ENCODE peak calls at places on chromosome 3, in eight cellular contexts. One of them, this sample, is unnamed.

GRCh38 chr3:123158330-123158729 is 43.4 kb upstream of the SEC22A start:
- DNase-seq in hepatocyte: no peak
- DNase-seq in MM.1S: no peak
- DNase-seq in neural progenitor cell: no peak
- DNase-seq in HCT116: no peak
- DNase-seq in GM23338: no peak
- DNase-seq in OCI-LY7: no peak
- DNase-seq in SK-N-SH: peak; percentile 19
- DNase-seq in this sample: peak; percentile 67

GRCh38 chr3:149512073-149512782 is 37.7 kb downstream of the TM4SF4 start:
- DNase-seq in hepatocyte: peak; percentile 82
- DNase-seq in MM.1S: peak; percentile 65
- DNase-seq in neural progenitor cell: peak; percentile 85
- DNase-seq in HCT116: peak; percentile 50
- DNase-seq in GM23338: peak; percentile 88
- DNase-seq in OCI-LY7: peak; percentile 29
- DNase-seq in SK-N-SH: peak; percentile 78
- DNase-seq in this sample: peak; percentile 84

GRCh38 chr3:194998948-194999347 is 272.0 kb downstream of the XXYLT1 start:
- DNase-seq in hepatocyte: no peak
- DNase-seq in MM.1S: no peak
- DNase-seq in neural progenitor cell: no peak
- DNase-seq in HCT116: no peak
- DNase-seq in GM23338: no peak
- DNase-seq in OCI-LY7: no peak
- DNase-seq in SK-N-SH: no peak
- DNase-seq in this sample: no peak

GRCh38 chr3:145017959-145018358 is 1046.3 kb downstream of the DIPK2A start:
- DNase-seq in hepatocyte: no peak
- DNase-seq in MM.1S: no peak
- DNase-seq in neural progenitor cell: no peak
- DNase-seq in HCT116: no peak
- DNase-seq in GM23338: no peak
- DNase-seq in OCI-LY7: no peak
- DNase-seq in SK-N-SH: no peak
- DNase-seq in this sample: peak; percentile 58

GRCh38 chr3:150945226-150945625 is 27.3 kb downstream of the CLRN1 start:
- DNase-seq in hepatocyte: no peak
- DNase-seq in MM.1S: no peak
- DNase-seq in neural progenitor cell: no peak
- DNase-seq in HCT116: no peak
- DNase-seq in GM23338: no peak
- DNase-seq in OCI-LY7: no peak
- DNase-seq in SK-N-SH: no peak
- DNase-seq in this sample: peak; percentile 25

GRCh38 chr3:42655331-42655888 is 1.9 kb downstream of the ZBTB47 start:
- DNase-seq in hepatocyte: no peak
- DNase-seq in MM.1S: no peak
- DNase-seq in neural progenitor cell: peak; percentile 38
- DNase-seq in HCT116: no peak
- DNase-seq in GM23338: peak; percentile 34
- DNase-seq in OCI-LY7: no peak
- DNase-seq in SK-N-SH: peak; percentile 83
- DNase-seq in this sample: no peak

GRCh38 chr3:17179381-17180205 is 294.8 kb downstream of the PLCL2 start:
- DNase-seq in hepatocyte: no peak
- DNase-seq in MM.1S: no peak
- DNase-seq in neural progenitor cell: no peak
- DNase-seq in HCT116: no peak
- DNase-seq in GM23338: no peak
- DNase-seq in OCI-LY7: peak; percentile 62
- DNase-seq in SK-N-SH: no peak
- DNase-seq in this sample: no peak

GRCh38 chr3:168289480-168289879 is 193.8 kb upstream of the GOLIM4 start:
- DNase-seq in hepatocyte: no peak
- DNase-seq in MM.1S: no peak
- DNase-seq in neural progenitor cell: no peak
- DNase-seq in HCT116: no peak
- DNase-seq in GM23338: no peak
- DNase-seq in OCI-LY7: no peak
- DNase-seq in SK-N-SH: peak; percentile 39
- DNase-seq in this sample: no peak

GRCh38 chr3:61202086-61202485 is 49.2 kb downstream of the FHIT start:
- DNase-seq in hepatocyte: no peak
- DNase-seq in MM.1S: no peak
- DNase-seq in neural progenitor cell: no peak
- DNase-seq in HCT116: no peak
- DNase-seq in GM23338: no peak
- DNase-seq in OCI-LY7: no peak
- DNase-seq in SK-N-SH: no peak
- DNase-seq in this sample: no peak

GRCh38 chr3:101836907-101837598 is 12.3 kb upstream of the NFKBIZ start:
- DNase-seq in hepatocyte: no peak
- DNase-seq in MM.1S: no peak
- DNase-seq in neural progenitor cell: no peak
- DNase-seq in HCT116: no peak
- DNase-seq in GM23338: no peak
- DNase-seq in OCI-LY7: no peak
- DNase-seq in SK-N-SH: no peak
- DNase-seq in this sample: peak; percentile 67

GRCh38 chr3:99384596-99384995 is 253.8 kb upstream of the COL8A1 start:
- DNase-seq in hepatocyte: no peak
- DNase-seq in MM.1S: no peak
- DNase-seq in neural progenitor cell: no peak
- DNase-seq in HCT116: no peak
- DNase-seq in GM23338: no peak
- DNase-seq in OCI-LY7: no peak
- DNase-seq in SK-N-SH: no peak
- DNase-seq in this sample: peak; percentile 36

GRCh38 chr3:18466136-18466535 is 41.0 kb upstream of the SATB1 start:
- DNase-seq in hepatocyte: no peak
- DNase-seq in MM.1S: no peak
- DNase-seq in neural progenitor cell: no peak
- DNase-seq in HCT116: no peak
- DNase-seq in GM23338: no peak
- DNase-seq in OCI-LY7: no peak
- DNase-seq in SK-N-SH: no peak
- DNase-seq in this sample: no peak

GRCh38 chr3:123627673-123628670 is 43.1 kb upstream of the HACD2 start:
- DNase-seq in hepatocyte: no peak
- DNase-seq in MM.1S: no peak
- DNase-seq in neural progenitor cell: no peak
- DNase-seq in HCT116: no peak
- DNase-seq in GM23338: no peak
- DNase-seq in OCI-LY7: no peak
- DNase-seq in SK-N-SH: no peak
- DNase-seq in this sample: no peak

GRCh38 chr3:13244695-13245449 is 171.6 kb upstream of the IQSEC1 start:
- DNase-seq in hepatocyte: no peak
- DNase-seq in MM.1S: no peak
- DNase-seq in neural progenitor cell: no peak
- DNase-seq in HCT116: no peak
- DNase-seq in GM23338: no peak
- DNase-seq in OCI-LY7: no peak
- DNase-seq in SK-N-SH: no peak
- DNase-seq in this sample: peak; percentile 77

GRCh38 chr3:45464336-45464809 is 76.0 kb downstream of the LARS2 start:
- DNase-seq in hepatocyte: no peak
- DNase-seq in MM.1S: no peak
- DNase-seq in neural progenitor cell: peak; percentile 87
- DNase-seq in HCT116: no peak
- DNase-seq in GM23338: peak; percentile 87
- DNase-seq in OCI-LY7: peak; percentile 62
- DNase-seq in SK-N-SH: no peak
- DNase-seq in this sample: no peak

GRCh38 chr3:152185941-152186630 is 82.6 kb upstream of the MBNL1 start:
- DNase-seq in hepatocyte: no peak
- DNase-seq in MM.1S: no peak
- DNase-seq in neural progenitor cell: no peak
- DNase-seq in HCT116: no peak
- DNase-seq in GM23338: no peak
- DNase-seq in OCI-LY7: no peak
- DNase-seq in SK-N-SH: no peak
- DNase-seq in this sample: no peak

GRCh38 chr3:46393554-46394434 is 13.1 kb downstream of the CCR5AS start:
- DNase-seq in hepatocyte: no peak
- DNase-seq in MM.1S: peak; percentile 70
- DNase-seq in neural progenitor cell: no peak
- DNase-seq in HCT116: no peak
- DNase-seq in GM23338: peak; percentile 32
- DNase-seq in OCI-LY7: no peak
- DNase-seq in SK-N-SH: no peak
- DNase-seq in this sample: no peak

GRCh38 chr3:120506076-120506827 is 55.5 kb upstream of the FSTL1 start:
- DNase-seq in hepatocyte: no peak
- DNase-seq in MM.1S: no peak
- DNase-seq in neural progenitor cell: no peak
- DNase-seq in HCT116: no peak
- DNase-seq in GM23338: no peak
- DNase-seq in OCI-LY7: no peak
- DNase-seq in SK-N-SH: no peak
- DNase-seq in this sample: peak; percentile 17

GRCh38 chr3:81549831-81550230 is 211.6 kb downstream of the GBE1 start:
- DNase-seq in hepatocyte: no peak
- DNase-seq in MM.1S: no peak
- DNase-seq in neural progenitor cell: no peak
- DNase-seq in HCT116: no peak
- DNase-seq in GM23338: no peak
- DNase-seq in OCI-LY7: no peak
- DNase-seq in SK-N-SH: no peak
- DNase-seq in this sample: no peak

GRCh38 chr3:100717637-100718487 is 8.6 kb downstream of the TFG start:
- DNase-seq in hepatocyte: no peak
- DNase-seq in MM.1S: no peak
- DNase-seq in neural progenitor cell: no peak
- DNase-seq in HCT116: no peak
- DNase-seq in GM23338: no peak
- DNase-seq in OCI-LY7: no peak
- DNase-seq in SK-N-SH: no peak
- DNase-seq in this sample: no peak

GRCh38 chr3:100720423-100720822 is 11.1 kb downstream of the TFG start:
- DNase-seq in hepatocyte: no peak
- DNase-seq in MM.1S: no peak
- DNase-seq in neural progenitor cell: peak; percentile 71
- DNase-seq in HCT116: no peak
- DNase-seq in GM23338: peak; percentile 37
- DNase-seq in OCI-LY7: no peak
- DNase-seq in SK-N-SH: no peak
- DNase-seq in this sample: no peak

GRCh38 chr3:100717063-100717462 is 7.8 kb downstream of the TFG start:
- DNase-seq in hepatocyte: no peak
- DNase-seq in MM.1S: no peak
- DNase-seq in neural progenitor cell: no peak
- DNase-seq in HCT116: no peak
- DNase-seq in GM23338: no peak
- DNase-seq in OCI-LY7: no peak
- DNase-seq in SK-N-SH: no peak
- DNase-seq in this sample: no peak

GRCh38 chr3:100710355-100711198 is 1.3 kb downstream of the TFG start:
- DNase-seq in hepatocyte: peak; percentile 81
- DNase-seq in MM.1S: peak; percentile 75
- DNase-seq in neural progenitor cell: peak; percentile 47
- DNase-seq in HCT116: peak; percentile 31
- DNase-seq in GM23338: peak; percentile 73
- DNase-seq in OCI-LY7: peak; percentile 48
- DNase-seq in SK-N-SH: peak; percentile 48
- DNase-seq in this sample: peak; percentile 80

DNA sequence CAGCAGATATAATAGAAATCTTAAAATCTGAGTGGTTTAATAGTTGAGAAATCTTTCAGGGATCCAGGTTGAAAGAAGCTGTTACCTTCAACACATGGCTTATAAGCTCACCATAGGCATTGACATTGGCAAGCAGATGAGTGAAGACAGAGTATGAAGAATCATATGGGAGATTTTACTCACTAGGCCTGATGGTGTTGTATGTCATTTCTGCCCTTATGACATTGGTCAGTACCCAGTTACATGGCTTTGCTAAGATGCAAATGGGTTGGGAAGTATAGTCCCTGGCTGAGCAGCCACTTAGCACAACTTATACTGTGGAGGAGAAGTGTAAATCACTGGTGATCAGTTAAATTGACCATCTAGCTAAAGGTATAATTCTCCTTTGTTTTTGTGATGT is 5.9 kb downstream of the TFG start:
- DNase-seq in hepatocyte: no peak
- DNase-seq in MM.1S: no peak
- DNase-seq in neural progenitor cell: no peak
- DNase-seq in HCT116: no peak
- DNase-seq in GM23338: no peak
- DNase-seq in OCI-LY7: no peak
- DNase-seq in SK-N-SH: no peak
- DNase-seq in this sample: no peak
- H3K4me2 ChIP-seq in hepatocyte: no peak overlapping the region
- H3K4me2 ChIP-seq in MM.1S: no peak overlapping the region
- H3K4me2 ChIP-seq in neural progenitor cell: no peak overlapping the region
- H3K4me2 ChIP-seq in HCT116: no peak overlapping the region
- H3K4me2 ChIP-seq in GM23338: no peak overlapping the region
- H3K4me2 ChIP-seq in OCI-LY7: no peak overlapping the region
- H3K4me2 ChIP-seq in SK-N-SH: no peak overlapping the region
- H3K4me2 ChIP-seq in this sample: no peak overlapping the region

GRCh38 chr3:51957520-51958205 is 2.5 kb downstream of the GPR62 start:
- DNase-seq in hepatocyte: no peak
- DNase-seq in MM.1S: no peak
- DNase-seq in neural progenitor cell: no peak
- DNase-seq in HCT116: no peak
- DNase-seq in GM23338: no peak
- DNase-seq in OCI-LY7: no peak
- DNase-seq in SK-N-SH: no peak
- DNase-seq in this sample: no peak
- TF ChIP-seq CTCF in hepatocyte: no peak
- TF ChIP-seq CTCF in MM.1S: no peak
- TF ChIP-seq CTCF in neural progenitor cell: no peak
- TF ChIP-seq CTCF in HCT116: no peak
- TF ChIP-seq CTCF in GM23338: no peak
- TF ChIP-seq CTCF in OCI-LY7: no peak
- TF ChIP-seq CTCF in SK-N-SH: no peak
- TF ChIP-seq CTCF in this sample: no peak

DNA sequence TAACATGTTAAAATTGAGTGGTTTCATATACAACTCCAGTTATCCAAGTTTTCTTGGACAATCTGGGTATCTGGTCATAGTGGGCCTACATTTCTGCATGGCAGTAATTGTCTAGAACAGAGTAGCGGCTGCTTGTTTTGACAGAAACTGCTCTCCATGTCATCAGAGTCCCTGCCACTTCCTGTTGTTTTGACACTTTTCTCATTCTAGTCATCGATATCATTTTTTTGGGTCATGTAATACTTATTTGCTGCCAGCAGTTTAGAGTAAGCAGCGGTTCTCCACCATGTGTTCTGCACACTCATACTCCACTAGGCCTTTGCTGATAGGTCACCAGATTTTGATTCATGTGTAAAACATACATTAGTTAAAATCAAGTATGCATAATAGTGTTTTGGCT is 81.5 kb downstream of the SLC25A26 start:
- DNase-seq in hepatocyte: no peak
- DNase-seq in MM.1S: no peak
- DNase-seq in neural progenitor cell: no peak
- DNase-seq in HCT116: no peak
- DNase-seq in GM23338: no peak
- DNase-seq in OCI-LY7: peak; percentile 26
- DNase-seq in SK-N-SH: no peak
- DNase-seq in this sample: no peak
- TF ChIP-seq EZH2phosphoT487 in hepatocyte: no peak
- TF ChIP-seq EZH2phosphoT487 in MM.1S: no peak
- TF ChIP-seq EZH2phosphoT487 in neural progenitor cell: no peak
- TF ChIP-seq EZH2phosphoT487 in HCT116: no peak
- TF ChIP-seq EZH2phosphoT487 in GM23338: no peak
- TF ChIP-seq EZH2phosphoT487 in OCI-LY7: no peak
- TF ChIP-seq EZH2phosphoT487 in SK-N-SH: no peak
- TF ChIP-seq EZH2phosphoT487 in this sample: no peak

GRCh38 chr3:31981206-31982181 is at the start of the genes OSBPL10 and ZNF860:
- DNase-seq in hepatocyte: peak; percentile 90
- DNase-seq in MM.1S: peak; percentile 24
- DNase-seq in neural progenitor cell: peak; percentile 75
- DNase-seq in HCT116: peak; percentile 57
- DNase-seq in GM23338: peak; percentile 83
- DNase-seq in OCI-LY7: peak; percentile 81
- DNase-seq in SK-N-SH: peak; percentile 74
- DNase-seq in this sample: peak; percentile 96
- H3K4me2 ChIP-seq in hepatocyte: peak within 1 kb of the TSS; percentile 92
- H3K4me2 ChIP-seq in MM.1S: peak within 1 kb of the TSS; percentile 67
- H3K4me2 ChIP-seq in neural progenitor cell: peak within 1 kb of the TSS; percentile 79
- H3K4me2 ChIP-seq in HCT116: peak within 1 kb of the TSS; percentile 80
- H3K4me2 ChIP-seq in GM23338: peak within 1 kb of the TSS; percentile 98
- H3K4me2 ChIP-seq in OCI-LY7: peak within 1 kb of the TSS; percentile 98
- H3K4me2 ChIP-seq in SK-N-SH: peak within 1 kb of the TSS; percentile 86
- H3K4me2 ChIP-seq in this sample: peak within 1 kb of the TSS; percentile 90

This sample was measured in PC-3.